ENCODE peak calls at places on chromosomes 3 and 15, in six cellular contexts. One of them, this sample, is unnamed.

GRCh38 chr3:143332046-143332445 is 212.5 kb downstream of the CHST2 start:
- DNase-seq in K562: no peak
- DNase-seq in A549: no peak
- DNase-seq in HEK293T: no peak
- DNase-seq in GM12878: no peak
- DNase-seq in IMR-90: no peak
- DNase-seq in this sample: no peak

GRCh38 chr3:23113455-23114171 is 89.5 kb upstream of the UBE2E2 start:
- DNase-seq in K562: no peak
- DNase-seq in A549: no peak
- DNase-seq in HEK293T: no peak
- DNase-seq in GM12878: no peak
- DNase-seq in IMR-90: peak
- DNase-seq in this sample: no peak

GRCh38 chr3:16739416-16740091 is 134.3 kb upstream of the DAZL start:
- DNase-seq in K562: no peak
- DNase-seq in A549: no peak
- DNase-seq in HEK293T: no peak
- DNase-seq in GM12878: no peak
- DNase-seq in IMR-90: peak
- DNase-seq in this sample: no peak

GRCh38 chr15:60589253-60589652 is 110.3 kb upstream of the ICE2 start:
- DNase-seq in K562: no peak
- DNase-seq in A549: no peak
- DNase-seq in HEK293T: no peak
- DNase-seq in GM12878: no peak
- DNase-seq in IMR-90: no peak
- DNase-seq in this sample: no peak

GRCh38 chr15:89641053-89641452 is 14.2 kb downstream of the KIF7 start:
- DNase-seq in K562: no peak
- DNase-seq in A549: no peak
- DNase-seq in HEK293T: no peak
- DNase-seq in GM12878: no peak
- DNase-seq in IMR-90: no peak
- DNase-seq in this sample: no peak

GRCh38 chr3:47409688-47410416 is 29.0 kb downstream of the PTPN23 start:
- DNase-seq in K562: no peak
- DNase-seq in A549: no peak
- DNase-seq in HEK293T: no peak
- DNase-seq in GM12878: no peak
- DNase-seq in IMR-90: no peak
- DNase-seq in this sample: no peak

GRCh38 chr15:88020806-88021205 is 235.7 kb downstream of the NTRK3 start:
- DNase-seq in K562: no peak
- DNase-seq in A549: no peak
- DNase-seq in HEK293T: no peak
- DNase-seq in GM12878: no peak
- DNase-seq in IMR-90: no peak
- DNase-seq in this sample: no peak

GRCh38 chr3:122077293-122078234 is 22.4 kb downstream of the CD86 start:
- DNase-seq in K562: no peak
- DNase-seq in A549: no peak
- DNase-seq in HEK293T: no peak
- DNase-seq in GM12878: no peak
- DNase-seq in IMR-90: no peak
- DNase-seq in this sample: no peak

GRCh38 chr3:139533781-139534443 is 5.6 kb downstream of the RBP1 start:
- DNase-seq in K562: peak
- DNase-seq in A549: no peak
- DNase-seq in HEK293T: peak
- DNase-seq in GM12878: no peak
- DNase-seq in IMR-90: peak
- DNase-seq in this sample: peak

GRCh38 chr3:154095832-154096421 is 25.3 kb upstream of the ARHGEF26 start:
- DNase-seq in K562: peak
- DNase-seq in A549: no peak
- DNase-seq in HEK293T: no peak
- DNase-seq in GM12878: no peak
- DNase-seq in IMR-90: peak
- DNase-seq in this sample: peak

GRCh38 chr3:129015388-129016105 is 14.4 kb downstream of the EFCC1 start:
- DNase-seq in K562: peak
- DNase-seq in A549: no peak
- DNase-seq in HEK293T: no peak
- DNase-seq in GM12878: no peak
- DNase-seq in IMR-90: no peak
- DNase-seq in this sample: no peak

GRCh38 chr3:99714575-99714974 is 76.2 kb downstream of the COL8A1 start:
- DNase-seq in K562: no peak
- DNase-seq in A549: no peak
- DNase-seq in HEK293T: no peak
- DNase-seq in GM12878: no peak
- DNase-seq in IMR-90: no peak
- DNase-seq in this sample: no peak

GRCh38 chr15:88865498-88866099 is 29.7 kb downstream of the HAPLN3 start:
- DNase-seq in K562: peak
- DNase-seq in A549: no peak
- DNase-seq in HEK293T: no peak
- DNase-seq in GM12878: no peak
- DNase-seq in IMR-90: no peak
- DNase-seq in this sample: no peak

GRCh38 chr3:126720596-126720995 is 16.6 kb downstream of the CHCHD6 start:
- DNase-seq in K562: no peak
- DNase-seq in A549: no peak
- DNase-seq in HEK293T: no peak
- DNase-seq in GM12878: no peak
- DNase-seq in IMR-90: no peak
- DNase-seq in this sample: no peak

GRCh38 chr3:105274958-105275357 is 91.8 kb upstream of the ALCAM start:
- DNase-seq in K562: no peak
- DNase-seq in A549: no peak
- DNase-seq in HEK293T: no peak
- DNase-seq in GM12878: no peak
- DNase-seq in IMR-90: peak
- DNase-seq in this sample: no peak

GRCh38 chr3:99976584-99976983 is 137.7 kb downstream of the FILIP1L start:
- DNase-seq in K562: no peak
- DNase-seq in A549: no peak
- DNase-seq in HEK293T: no peak
- DNase-seq in GM12878: no peak
- DNase-seq in IMR-90: no peak
- DNase-seq in this sample: no peak

GRCh38 chr15:42911058-42911592 is 9.5 kb downstream of the TTBK2 start:
- DNase-seq in K562: no peak
- DNase-seq in A549: no peak
- DNase-seq in HEK293T: no peak
- DNase-seq in GM12878: no peak
- DNase-seq in IMR-90: peak
- DNase-seq in this sample: no peak
- TF ChIP-seq BHLHE40 in K562: no peak
- TF ChIP-seq BHLHE40 in A549: no peak
- TF ChIP-seq BHLHE40 in HEK293T: no peak
- TF ChIP-seq BHLHE40 in GM12878: no peak
- TF ChIP-seq BHLHE40 in IMR-90: no peak
- TF ChIP-seq BHLHE40 in this sample: no peak

DNA sequence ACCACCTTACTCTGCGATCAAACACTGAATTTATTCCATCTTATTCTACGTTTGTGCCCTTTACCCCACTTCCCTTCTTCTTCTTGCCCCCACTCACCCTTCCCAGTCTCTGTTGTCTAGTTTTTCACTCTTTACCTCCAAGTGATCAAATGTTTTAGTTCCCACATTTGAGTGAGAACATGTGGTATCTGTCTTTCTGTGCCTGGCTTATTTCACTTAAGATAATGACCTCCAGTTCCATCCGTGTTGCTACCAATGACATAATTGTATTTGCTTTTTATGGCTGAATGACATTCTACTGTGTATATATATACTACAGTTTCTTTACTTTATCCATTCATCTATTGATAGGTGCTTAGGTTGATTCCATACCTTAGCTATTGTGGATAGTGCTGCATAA is 78.8 kb downstream of the PDCD6IP start:
- DNase-seq in K562: no peak
- DNase-seq in A549: no peak
- DNase-seq in HEK293T: no peak
- DNase-seq in GM12878: no peak
- DNase-seq in IMR-90: no peak
- DNase-seq in this sample: no peak
- TF ChIP-seq BHLHE40 in K562: no peak
- TF ChIP-seq BHLHE40 in A549: no peak
- TF ChIP-seq BHLHE40 in HEK293T: no peak
- TF ChIP-seq BHLHE40 in GM12878: no peak
- TF ChIP-seq BHLHE40 in IMR-90: no peak
- TF ChIP-seq BHLHE40 in this sample: no peak

DNA sequence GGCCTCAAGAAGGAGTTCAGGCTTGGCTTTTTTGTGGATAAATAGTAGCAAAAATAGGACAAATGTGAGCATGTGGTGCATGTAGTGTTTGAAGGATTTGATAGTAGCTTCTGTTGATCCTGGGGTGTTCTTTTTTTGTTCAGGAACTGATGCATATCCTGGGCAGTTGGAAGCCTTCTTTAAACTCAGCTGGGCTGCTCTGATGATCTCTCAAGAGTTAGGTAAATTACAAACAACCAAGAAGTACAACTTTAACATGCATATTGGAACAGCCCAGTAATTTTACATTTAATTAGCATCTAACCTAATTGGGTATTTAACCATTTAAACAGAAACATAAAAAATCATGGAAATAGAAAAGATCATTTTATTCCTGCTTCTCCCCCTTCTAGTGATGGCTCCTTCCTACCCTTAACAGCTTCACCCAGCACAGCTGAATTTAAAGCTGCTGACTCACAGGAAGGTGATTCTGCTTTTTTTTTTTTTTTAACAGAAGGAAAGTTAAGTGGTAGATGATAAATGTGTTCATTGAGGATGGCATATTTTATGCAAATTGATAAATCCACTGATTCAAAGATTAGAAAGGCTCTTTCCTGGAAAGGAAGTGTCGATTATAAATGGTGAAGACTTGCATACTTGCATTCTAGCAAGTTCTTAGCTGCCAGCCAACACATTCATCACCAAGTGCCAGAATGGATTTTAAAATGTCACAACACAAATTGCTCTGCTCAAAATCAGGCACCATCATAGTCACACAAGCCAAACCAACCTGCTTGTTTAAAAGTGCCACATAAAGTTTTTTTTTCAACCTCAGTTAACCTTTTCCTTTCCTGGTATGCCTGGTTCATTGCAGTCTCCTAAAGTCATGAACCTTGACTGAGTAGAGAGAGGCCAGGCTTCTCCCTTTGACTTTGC is 20.0 kb downstream of the SLC35G2 start:
- DNase-seq in K562: peak
- DNase-seq in A549: no peak
- DNase-seq in HEK293T: no peak
- DNase-seq in GM12878: no peak
- DNase-seq in IMR-90: peak
- DNase-seq in this sample: no peak
- TF ChIP-seq BHLHE40 in K562: no peak
- TF ChIP-seq BHLHE40 in A549: no peak
- TF ChIP-seq BHLHE40 in HEK293T: no peak
- TF ChIP-seq BHLHE40 in GM12878: no peak
- TF ChIP-seq BHLHE40 in IMR-90: no peak
- TF ChIP-seq BHLHE40 in this sample: no peak

GRCh38 chr3:150744041-150745026 is 18.6 kb downstream of the SIAH2 start:
- DNase-seq in K562: no peak
- DNase-seq in A549: no peak
- DNase-seq in HEK293T: no peak
- DNase-seq in GM12878: no peak
- DNase-seq in IMR-90: no peak
- DNase-seq in this sample: no peak

GRCh38 chr3:150743508-150743907 is 19.5 kb downstream of the SIAH2 start:
- DNase-seq in K562: no peak
- DNase-seq in A549: no peak
- DNase-seq in HEK293T: no peak
- DNase-seq in GM12878: no peak
- DNase-seq in IMR-90: peak
- DNase-seq in this sample: no peak

GRCh38 chr3:150741497-150742140 is 21.4 kb downstream of the SIAH2 start:
- DNase-seq in K562: no peak
- DNase-seq in A549: no peak
- DNase-seq in HEK293T: no peak
- DNase-seq in GM12878: no peak
- DNase-seq in IMR-90: no peak
- DNase-seq in this sample: no peak

GRCh38 chr3:150742141-150742523 is 20.8 kb downstream of the SIAH2 start:
- DNase-seq in K562: no peak
- DNase-seq in A549: no peak
- DNase-seq in HEK293T: no peak
- DNase-seq in GM12878: no peak
- DNase-seq in IMR-90: no peak
- DNase-seq in this sample: no peak

GRCh38 chr3:150742679-150743078 is 20.3 kb downstream of the SIAH2 start:
- DNase-seq in K562: no peak
- DNase-seq in A549: no peak
- DNase-seq in HEK293T: no peak
- DNase-seq in GM12878: no peak
- DNase-seq in IMR-90: no peak
- DNase-seq in this sample: no peak
- TF ChIP-seq BHLHE40 in K562: no peak
- TF ChIP-seq BHLHE40 in A549: no peak
- TF ChIP-seq BHLHE40 in HEK293T: no peak
- TF ChIP-seq BHLHE40 in GM12878: no peak
- TF ChIP-seq BHLHE40 in IMR-90: no peak
- TF ChIP-seq BHLHE40 in this sample: no peak

GRCh38 chr3:83195243-83195642 is 1433.8 kb upstream of the GBE1 start:
- DNase-seq in K562: no peak
- DNase-seq in A549: no peak
- DNase-seq in HEK293T: no peak
- DNase-seq in GM12878: no peak
- DNase-seq in IMR-90: no peak
- DNase-seq in this sample: no peak

GRCh38 chr3:83189634-83190033 is 1428.2 kb upstream of the GBE1 start:
- DNase-seq in K562: no peak
- DNase-seq in A549: no peak
- DNase-seq in HEK293T: no peak
- DNase-seq in GM12878: no peak
- DNase-seq in IMR-90: no peak
- DNase-seq in this sample: no peak

GRCh38 chr3:83193526-83193925 is 1432.1 kb upstream of the GBE1 start:
- DNase-seq in K562: no peak
- DNase-seq in A549: no peak
- DNase-seq in HEK293T: no peak
- DNase-seq in GM12878: no peak
- DNase-seq in IMR-90: no peak
- DNase-seq in this sample: no peak
- TF ChIP-seq BHLHE40 in K562: no peak
- TF ChIP-seq BHLHE40 in A549: no peak
- TF ChIP-seq BHLHE40 in HEK293T: no peak
- TF ChIP-seq BHLHE40 in GM12878: no peak
- TF ChIP-seq BHLHE40 in IMR-90: no peak
- TF ChIP-seq BHLHE40 in this sample: no peak

GRCh38 chr3:52341123-52341522 is 25.0 kb downstream of the DNAH1 start:
- DNase-seq in K562: no peak
- DNase-seq in A549: no peak
- DNase-seq in HEK293T: no peak
- DNase-seq in GM12878: no peak
- DNase-seq in IMR-90: no peak
- DNase-seq in this sample: no peak

GRCh38 chr3:52343946-52344600 is 28.0 kb downstream of the DNAH1 start:
- DNase-seq in K562: no peak
- DNase-seq in A549: no peak
- DNase-seq in HEK293T: no peak
- DNase-seq in GM12878: no peak
- DNase-seq in IMR-90: no peak
- DNase-seq in this sample: no peak

GRCh38 chr3:52333869-52334557 is 17.9 kb downstream of the DNAH1 start:
- DNase-seq in K562: no peak
- DNase-seq in A549: no peak
- DNase-seq in HEK293T: no peak
- DNase-seq in GM12878: no peak
- DNase-seq in IMR-90: peak
- DNase-seq in this sample: peak

GRCh38 chr3:52339612-52340011 is 23.5 kb downstream of the DNAH1 start:
- DNase-seq in K562: peak
- DNase-seq in A549: peak
- DNase-seq in HEK293T: peak
- DNase-seq in GM12878: peak
- DNase-seq in IMR-90: peak
- DNase-seq in this sample: peak
- TF ChIP-seq BHLHE40 in K562: peak
- TF ChIP-seq BHLHE40 in A549: peak
- TF ChIP-seq BHLHE40 in HEK293T: no peak
- TF ChIP-seq BHLHE40 in GM12878: peak
- TF ChIP-seq BHLHE40 in IMR-90: peak
- TF ChIP-seq BHLHE40 in this sample: peak